ENCODE peak calls at places on chromosomes 4 and X, in nine cellular contexts. N is esophagus squamous epithelium; Z is endodermal cell; P is cardiac fibroblast; G is lung microvascular endothelial cell; V is central memory CD4-positive, alpha-beta T cell; J is fibroblast of pulmonary artery; I is germinal center; A is mesothelial cell of epicardium. C is an unnamed sample.

GRCh38 chr4:26171953-26172352 is 148.9 kb upstream of the RBPJ start:
- DNase-seq in N (no peak), Z (no peak), P (peak), J (peak), G (peak), A (no peak), V (no peak), I (no peak), C (no peak)

GRCh38 chrX:21666679-21667078 is 8.5 kb upstream of the KLHL34 start:
- DNase-seq in P (no peak), N (no peak), I (no peak), G (no peak), V (no peak), J (no peak), Z (no peak), A (no peak), C (no peak)

GRCh38 chr4:76282941-76283689 is 23.4 kb upstream of the STBD1 start:
- DNase-seq in P (no peak), I (no peak), V (no peak), N (no peak), J (no peak), Z (no peak), G (no peak), A (no peak), C (no peak)

GRCh38 chr4:94516999-94517398 is 65.3 kb downstream of the PDLIM5 start:
- DNase-seq in I (no peak), J (peak), N (no peak), P (peak), A (no peak), V (no peak), G (no peak), Z (no peak), C (no peak)

GRCh38 chr4:16836324-16836723 is 62.1 kb downstream of the LDB2 start:
- DNase-seq in A (no peak), J (no peak), P (no peak), I (no peak), N (no peak), G (no peak), Z (no peak), V (no peak), C (no peak)

GRCh38 chrX:116292183-116292582 is 121.6 kb downstream of the AGTR2 start:
- DNase-seq in I (no peak), Z (no peak), A (no peak), V (no peak), G (no peak), P (no peak), N (no peak), J (no peak), C (no peak)

GRCh38 chr4:6686104-6686787 is 7.4 kb upstream of the S100P start:
- DNase-seq in G (no peak), V (no peak), Z (no peak), N (no peak), A (no peak), J (no peak), I (no peak), P (no peak), C (no peak)

GRCh38 chr4:12595489-12595888 is 888.7 kb downstream of the RAB28 start:
- DNase-seq in Z (no peak), G (no peak), I (no peak), V (no peak), A (no peak), N (no peak), J (no peak), P (no peak), C (no peak)

GRCh38 chrX:110317079-110317819 is 636 bp downstream of the AMMECR1 start:
- DNase-seq in P (no peak), A (peak), J (no peak), N (no peak), G (peak), V (peak), Z (peak), I (peak), C (no peak)

GRCh38 chr4:149292422-149293055 is 523.1 kb downstream of the IQCM start:
- DNase-seq in P (peak), V (no peak), G (peak), I (no peak), N (no peak), Z (no peak), J (peak), A (no peak), C (no peak)